ENCODE peak calls at places on chromosome 13, in five cellular contexts. One of them, this sample, is unnamed.
A peak's percentile ranks its signal among the peaks of the same experiment; 100 is the strongest.

GRCh38 chr13:44331446-44331845 is 42.2 kb upstream of the SERP2 start:
- DNase-seq in heart left ventricle: no peak
- DNase-seq in heart right ventricle: no peak
- DNase-seq in tibial nerve: no peak
- DNase-seq in GM23338: no peak
- DNase-seq in this sample: no peak

GRCh38 chr13:74243637-74244526 is 109.7 kb upstream of the KLF12 start:
- DNase-seq in heart right ventricle: no peak
- DNase-seq in GM23338: no peak
- DNase-seq in heart left ventricle: no peak
- DNase-seq in tibial nerve: no peak
- DNase-seq in this sample: no peak

GRCh38 chr13:111904701-111905608 is 162.0 kb upstream of the SOX1 start:
- DNase-seq in heart left ventricle: no peak
- DNase-seq in tibial nerve: no peak
- DNase-seq in GM23338: peak; percentile 28
- DNase-seq in heart right ventricle: no peak
- DNase-seq in this sample: no peak

GRCh38 chr13:91359071-91359470 is 11.6 kb downstream of the MIR17HG start:
- DNase-seq in heart left ventricle: no peak
- DNase-seq in GM23338: no peak
- DNase-seq in heart right ventricle: no peak
- DNase-seq in tibial nerve: no peak
- DNase-seq in this sample: no peak

GRCh38 chr13:25743426-25743825 is 308.4 kb downstream of the SHISA2 start:
- DNase-seq in heart left ventricle: no peak
- DNase-seq in heart right ventricle: no peak
- DNase-seq in GM23338: no peak
- DNase-seq in tibial nerve: no peak
- DNase-seq in this sample: no peak

GRCh38 chr13:113297370-113297871 is 382 bp downstream of the LAMP1 start:
- DNase-seq in GM23338: peak; percentile 34
- DNase-seq in heart right ventricle: no peak
- DNase-seq in heart left ventricle: peak; percentile 25
- DNase-seq in tibial nerve: no peak
- DNase-seq in this sample: peak; percentile 7

GRCh38 chr13:101144808-101145419 is 271.4 kb downstream of the NALCN start:
- DNase-seq in tibial nerve: no peak
- DNase-seq in heart left ventricle: no peak
- DNase-seq in heart right ventricle: no peak
- DNase-seq in GM23338: peak; percentile 78
- DNase-seq in this sample: no peak

GRCh38 chr13:30679483-30680330 is 55.6 kb upstream of the ALOX5AP start:
- DNase-seq in heart left ventricle: no peak
- DNase-seq in tibial nerve: no peak
- DNase-seq in heart right ventricle: no peak
- DNase-seq in GM23338: peak; percentile 67
- DNase-seq in this sample: no peak

GRCh38 chr13:53501387-53501786 is 472.8 kb downstream of the OLFM4 start:
- DNase-seq in heart left ventricle: no peak
- DNase-seq in heart right ventricle: no peak
- DNase-seq in GM23338: no peak
- DNase-seq in tibial nerve: no peak
- DNase-seq in this sample: no peak

GRCh38 chr13:31793246-31793645 is 53.9 kb downstream of the RXFP2 start:
- DNase-seq in heart right ventricle: no peak
- DNase-seq in tibial nerve: no peak
- DNase-seq in GM23338: no peak
- DNase-seq in heart left ventricle: no peak
- DNase-seq in this sample: no peak

GRCh38 chr13:88802886-88803285 is 1131.7 kb downstream of the SLITRK5 start:
- DNase-seq in GM23338: no peak
- DNase-seq in tibial nerve: no peak
- DNase-seq in heart left ventricle: no peak
- DNase-seq in heart right ventricle: no peak
- DNase-seq in this sample: no peak

GRCh38 chr13:42883771-42884170 is 102.4 kb downstream of the FAM216B start:
- DNase-seq in heart left ventricle: peak; percentile 18
- DNase-seq in GM23338: no peak
- DNase-seq in heart right ventricle: no peak
- DNase-seq in tibial nerve: no peak
- DNase-seq in this sample: peak; percentile 16

GRCh38 chr13:48175200-48175599 is 57.8 kb upstream of the ITM2B start:
- DNase-seq in tibial nerve: no peak
- DNase-seq in heart left ventricle: no peak
- DNase-seq in heart right ventricle: no peak
- DNase-seq in GM23338: no peak
- DNase-seq in this sample: no peak

GRCh38 chr13:79782541-79783216 is 301.7 kb downstream of the NDFIP2 start:
- DNase-seq in heart right ventricle: peak; percentile 77
- DNase-seq in tibial nerve: no peak
- DNase-seq in heart left ventricle: peak; percentile 62
- DNase-seq in GM23338: peak; percentile 87
- DNase-seq in this sample: peak; percentile 79

GRCh38 chr13:46101488-46102289 is 3.1 kb downstream of the CPB2 start:
- DNase-seq in heart right ventricle: no peak
- DNase-seq in GM23338: no peak
- DNase-seq in heart left ventricle: no peak
- DNase-seq in tibial nerve: no peak
- DNase-seq in this sample: no peak

GRCh38 chr13:40130871-40131636 is 475.6 kb downstream of the COG6 start:
- DNase-seq in heart left ventricle: no peak
- DNase-seq in GM23338: no peak
- DNase-seq in tibial nerve: no peak
- DNase-seq in heart right ventricle: no peak
- DNase-seq in this sample: no peak

GRCh38 chr13:80132741-80133601 is 208.0 kb downstream of the SPRY2 start:
- DNase-seq in tibial nerve: peak; percentile 44
- DNase-seq in heart left ventricle: peak; percentile 74
- DNase-seq in GM23338: peak; percentile 28
- DNase-seq in heart right ventricle: peak; percentile 81
- DNase-seq in this sample: peak; percentile 67

GRCh38 chr13:32682740-32683139 is 96.5 kb downstream of the PDS5B start:
- DNase-seq in tibial nerve: no peak
- DNase-seq in heart left ventricle: no peak
- DNase-seq in GM23338: no peak
- DNase-seq in heart right ventricle: no peak
- DNase-seq in this sample: no peak

GRCh38 chr13:36339600-36340155 is 6.5 kb downstream of the SPART start:
- DNase-seq in heart left ventricle: no peak
- DNase-seq in tibial nerve: no peak
- DNase-seq in heart right ventricle: no peak
- DNase-seq in GM23338: no peak
- DNase-seq in this sample: no peak

DNA sequence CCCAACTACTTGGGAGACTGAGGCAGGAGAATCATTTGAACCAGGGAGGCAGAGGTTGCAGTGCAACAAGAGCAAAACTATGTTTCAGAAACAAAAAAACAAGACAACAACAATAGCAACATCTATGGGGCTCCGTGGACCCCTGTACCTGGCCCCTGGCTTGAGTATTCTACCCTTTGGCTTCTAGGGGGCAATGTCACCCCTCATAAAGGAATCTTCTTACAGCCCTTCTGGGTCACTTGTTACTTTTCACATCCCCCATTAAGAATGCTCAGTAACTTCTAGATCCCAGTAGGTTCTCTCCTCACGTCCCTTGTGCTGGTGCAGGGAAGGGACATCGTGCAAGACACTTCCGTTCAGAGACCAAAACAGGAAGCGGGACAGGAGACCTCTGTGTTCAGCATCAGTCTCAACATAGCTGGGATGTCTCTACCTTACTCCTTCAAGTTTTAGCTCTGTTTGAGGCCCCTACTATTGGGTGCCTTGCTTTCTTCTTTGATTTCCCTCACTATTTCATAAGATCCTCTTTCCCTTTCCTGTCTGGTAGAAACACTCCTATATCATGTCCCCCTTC is 218.2 kb upstream of the ARGLU1 start:
- DNase-seq in tibial nerve: no peak
- DNase-seq in heart left ventricle: no peak
- DNase-seq in GM23338: no peak
- DNase-seq in heart right ventricle: no peak
- DNase-seq in this sample: no peak
- TF ChIP-seq CTCF in tibial nerve: no peak
- TF ChIP-seq CTCF in heart left ventricle: no peak
- TF ChIP-seq CTCF in GM23338: peak; percentile 20
- TF ChIP-seq CTCF in heart right ventricle: no peak
- TF ChIP-seq CTCF in this sample: no peak

GRCh38 chr13:98493035-98493401 is 83.9 kb downstream of the STK24 start:
- DNase-seq in GM23338: no peak
- DNase-seq in tibial nerve: no peak
- DNase-seq in heart left ventricle: no peak
- DNase-seq in heart right ventricle: no peak
- DNase-seq in this sample: no peak

GRCh38 chr13:98494769-98495168 is 82.1 kb downstream of the STK24 start:
- DNase-seq in tibial nerve: no peak
- DNase-seq in heart right ventricle: no peak
- DNase-seq in GM23338: no peak
- DNase-seq in heart left ventricle: no peak
- DNase-seq in this sample: no peak

GRCh38 chr13:98490195-98490771 is 86.6 kb downstream of the STK24 start:
- DNase-seq in heart left ventricle: no peak
- DNase-seq in heart right ventricle: no peak
- DNase-seq in GM23338: no peak
- DNase-seq in tibial nerve: no peak
- DNase-seq in this sample: no peak

GRCh38 chr13:98490866-98491265 is 86.0 kb downstream of the STK24 start:
- DNase-seq in heart left ventricle: no peak
- DNase-seq in heart right ventricle: no peak
- DNase-seq in GM23338: no peak
- DNase-seq in tibial nerve: no peak
- DNase-seq in this sample: no peak

GRCh38 chr13:98492335-98493034 is 84.4 kb downstream of the STK24 start:
- DNase-seq in heart left ventricle: no peak
- DNase-seq in heart right ventricle: no peak
- DNase-seq in tibial nerve: no peak
- DNase-seq in GM23338: peak; percentile 68
- DNase-seq in this sample: no peak
- H3K4me1 ChIP-seq in heart left ventricle: peaks cover 65% of the 10 kb centered on the region
- H3K4me1 ChIP-seq in heart right ventricle: peaks cover 65% of the 10 kb centered on the region
- H3K4me1 ChIP-seq in tibial nerve: peaks cover 81% of the 10 kb centered on the region
- H3K4me1 ChIP-seq in GM23338: peaks cover 79% of the 10 kb centered on the region
- H3K4me1 ChIP-seq in this sample: peaks cover 34% of the 10 kb centered on the region

GRCh38 chr13:29315847-29316246 is 279.6 kb downstream of the SLC7A1 start:
- DNase-seq in tibial nerve: no peak
- DNase-seq in heart right ventricle: no peak
- DNase-seq in heart left ventricle: no peak
- DNase-seq in GM23338: no peak
- DNase-seq in this sample: no peak
- TF ChIP-seq CTCF in tibial nerve: no peak
- TF ChIP-seq CTCF in heart right ventricle: no peak
- TF ChIP-seq CTCF in heart left ventricle: no peak
- TF ChIP-seq CTCF in GM23338: no peak
- TF ChIP-seq CTCF in this sample: no peak

DNA sequence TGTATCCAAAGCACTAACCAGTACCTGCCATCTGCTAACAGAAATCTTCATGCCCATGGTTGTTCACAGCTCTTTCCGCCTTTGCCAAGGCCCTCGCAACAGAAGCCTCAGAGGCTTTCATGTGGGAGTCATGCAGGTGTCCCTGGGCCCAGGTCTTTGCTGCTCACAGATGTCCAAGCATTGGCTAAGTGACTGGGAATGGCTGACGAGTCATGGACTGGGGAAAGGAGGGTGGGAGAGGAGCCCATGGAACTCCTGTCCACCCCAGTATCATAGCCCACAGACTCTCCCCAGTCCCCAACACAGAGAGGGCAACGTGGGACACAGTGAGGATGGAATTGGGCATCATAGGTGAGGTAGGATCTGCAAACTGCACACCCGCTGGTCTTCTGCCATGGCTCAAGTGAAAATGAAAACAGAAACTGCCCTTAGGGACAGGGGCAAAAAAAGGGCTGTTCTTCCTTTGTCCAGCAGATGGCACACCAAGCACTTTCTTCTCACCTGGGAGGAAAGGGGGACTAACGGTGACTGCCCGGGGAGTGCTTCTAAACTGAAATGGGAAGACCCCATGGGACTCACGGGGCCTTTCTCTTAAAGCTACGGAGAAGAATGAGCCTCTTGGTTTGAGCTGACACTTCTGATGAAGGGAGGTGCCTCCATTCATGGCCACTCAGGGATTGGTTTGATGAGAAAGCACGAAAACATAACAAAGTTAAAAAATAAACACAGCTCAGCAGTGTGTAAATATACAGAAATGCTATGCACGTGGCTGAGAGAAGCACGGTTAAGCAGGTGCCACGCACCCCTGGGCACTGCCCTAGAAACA is 11.1 kb upstream of the DHRS12 start:
- DNase-seq in tibial nerve: peak; percentile 74
- DNase-seq in GM23338: peak; percentile 89
- DNase-seq in heart right ventricle: peak; percentile 66
- DNase-seq in heart left ventricle: peak; percentile 45
- DNase-seq in this sample: peak; percentile 66
- H3K4me1 ChIP-seq in tibial nerve: peaks cover 20% of the 10 kb centered on the region
- H3K4me1 ChIP-seq in GM23338: peaks cover 31% of the 10 kb centered on the region
- H3K4me1 ChIP-seq in heart right ventricle: peaks cover 37% of the 10 kb centered on the region
- H3K4me1 ChIP-seq in heart left ventricle: peaks cover 40% of the 10 kb centered on the region
- H3K4me1 ChIP-seq in this sample: peaks cover 12% of the 10 kb centered on the region

GRCh38 chr13:77810891-77811290 is 107.7 kb downstream of the EDNRB start:
- DNase-seq in heart left ventricle: no peak
- DNase-seq in GM23338: no peak
- DNase-seq in heart right ventricle: no peak
- DNase-seq in tibial nerve: no peak
- DNase-seq in this sample: no peak

GRCh38 chr13:77815330-77815729 is 103.3 kb downstream of the EDNRB start:
- DNase-seq in heart right ventricle: no peak
- DNase-seq in tibial nerve: no peak
- DNase-seq in GM23338: no peak
- DNase-seq in heart left ventricle: no peak
- DNase-seq in this sample: no peak

GRCh38 chr13:77811981-77812380 is 106.7 kb downstream of the EDNRB start:
- DNase-seq in heart right ventricle: no peak
- DNase-seq in GM23338: no peak
- DNase-seq in tibial nerve: no peak
- DNase-seq in heart left ventricle: no peak
- DNase-seq in this sample: no peak

DNA sequence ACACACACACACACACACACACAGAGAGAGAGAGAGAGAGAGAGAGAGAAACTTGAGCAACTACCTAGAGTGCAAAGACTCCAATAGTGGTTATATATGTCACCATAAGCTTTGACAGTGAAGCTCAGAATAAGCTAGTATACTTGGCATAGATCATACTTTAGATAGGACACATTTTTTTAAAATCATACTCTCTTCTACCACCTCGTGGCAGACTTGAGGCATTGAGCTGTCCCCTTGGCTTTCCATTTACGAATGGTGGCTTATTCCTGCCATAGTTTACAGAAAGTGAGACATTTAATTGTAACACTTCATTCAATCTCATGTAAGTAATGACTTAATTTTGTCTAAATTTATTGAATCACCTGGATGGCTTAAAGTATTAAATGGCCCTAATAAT is 108.2 kb downstream of the EDNRB start:
- DNase-seq in GM23338: peak; percentile 50
- DNase-seq in tibial nerve: no peak
- DNase-seq in heart left ventricle: no peak
- DNase-seq in heart right ventricle: no peak
- DNase-seq in this sample: no peak
- TF ChIP-seq CTCF in GM23338: peak; percentile 62
- TF ChIP-seq CTCF in tibial nerve: peak; percentile 28
- TF ChIP-seq CTCF in heart left ventricle: no peak
- TF ChIP-seq CTCF in heart right ventricle: peak; percentile 18
- TF ChIP-seq CTCF in this sample: no peak